ENCODE peak calls at places on chromosomes 6 and 20, in four cellular contexts. G is IMR-90, X is neuronal stem cell, Z is mesenchymal stem cell. I is an unnamed sample.

GRCh38 chr6:158468666-158469065 is 91.2 kb upstream of the TMEM181 start:
- DNase-seq in G (no peak), X (no peak), Z (no peak), I (no peak)

GRCh38 chr6:143339223-143339622 is 111.3 kb downstream of the ADAT2 start:
- DNase-seq in G (no peak), X (no peak), Z (no peak), I (no peak)

GRCh38 chr6:54681987-54682386 is 164.6 kb upstream of the FAM83B start:
- DNase-seq in G (peak; percentile 84), X (no peak), Z (peak; percentile 72), I (no peak)

GRCh38 chr6:167826230-167827061 is at the start of gene AFDN:
- DNase-seq in G (peak; percentile 21), X (peak; percentile 53), Z (peak; percentile 63), I (peak; percentile 76)

GRCh38 chr20:750801-751200 is 17.5 kb downstream of the SLC52A3 start:
- DNase-seq in G (no peak), X (no peak), Z (no peak), I (peak; percentile 71)

GRCh38 chr6:54217018-54217417 is 91.2 kb upstream of the TINAG start:
- DNase-seq in G (no peak), X (no peak), Z (no peak), I (no peak)

GRCh38 chr6:160692369-160692959 is 9.6 kb upstream of the PLG start:
- DNase-seq in G (no peak), X (no peak), Z (no peak), I (peak; percentile 21)

GRCh38 chr6:7534192-7534591 is 7.3 kb upstream of the DSP start:
- DNase-seq in G (no peak), X (no peak), Z (no peak), I (no peak)

GRCh38 chr6:43939281-43940070 is 169.5 kb downstream of the VEGFA start:
- DNase-seq in G (no peak), X (no peak), Z (no peak), I (no peak)

GRCh38 chr6:24796616-24797290 is 2.0 kb downstream of the ARMH2 start:
- DNase-seq in G (no peak), X (no peak), Z (no peak), I (peak; percentile 8)

GRCh38 chr6:125310994-125311649 is 9.4 kb upstream of the HDDC2 start:
- DNase-seq in G (peak; percentile 64), X (peak; percentile 36), Z (peak; percentile 74), I (peak; percentile 81)

GRCh38 chr6:11317885-11318771 is 85.7 kb upstream of the NEDD9 start:
- DNase-seq in G (peak; percentile 98), X (no peak), Z (peak; percentile 98), I (peak; percentile 85)

GRCh38 chr6:29864037-29864795 is 36.6 kb downstream of the HLA-G start:
- DNase-seq in G (no peak), X (no peak), Z (no peak), I (no peak)

GRCh38 chr6:33708516-33709204 is 2.8 kb downstream of the UQCC2 start:
- DNase-seq in G (no peak), X (no peak), Z (no peak), I (no peak)

GRCh38 chr6:96460052-96460700 is 61.4 kb upstream of the UFL1 start:
- DNase-seq in G (no peak), X (no peak), Z (no peak), I (no peak)

GRCh38 chr20:46218656-46219055 is 89.6 kb downstream of the CDH22 start:
- DNase-seq in G (no peak), X (no peak), Z (no peak), I (no peak)

GRCh38 chr20:63027425-63028389 is 20.9 kb upstream of the BHLHE23 start:
- DNase-seq in G (no peak), X (no peak), Z (no peak), I (peak; percentile 37)

GRCh38 chr6:157981395-157982296 is at the start of gene SYNJ2:
- DNase-seq in G (peak; percentile 83), X (peak; percentile 70), Z (peak; percentile 82), I (peak; percentile 91)

GRCh38 chr6:83067448-83068413 is at the start of gene DOP1A:
- DNase-seq in G (peak; percentile 91), X (peak; percentile 91), Z (peak; percentile 94), I (peak; percentile 97)
- H2BK5ac ChIP-seq in G (peak within 1 kb of the TSS; percentile 61), X (peak within 1 kb of the TSS; percentile 87), Z (no peak within 1 kb of the TSS), I (no peak within 1 kb of the TSS)

GRCh38 chr6:129497591-129498555 is 212.1 kb downstream of the ARHGAP18 start:
- DNase-seq in G (peak; percentile 14), X (no peak), Z (no peak), I (no peak)
- H3K4me1 ChIP-seq in G (peaks cover 17% of the 10 kb centered on the region), X (peaks cover 10% of the 10 kb centered on the region), Z (peaks cover 9% of the 10 kb centered on the region), I (no peaks in the 10 kb centered on the region)

DNA sequence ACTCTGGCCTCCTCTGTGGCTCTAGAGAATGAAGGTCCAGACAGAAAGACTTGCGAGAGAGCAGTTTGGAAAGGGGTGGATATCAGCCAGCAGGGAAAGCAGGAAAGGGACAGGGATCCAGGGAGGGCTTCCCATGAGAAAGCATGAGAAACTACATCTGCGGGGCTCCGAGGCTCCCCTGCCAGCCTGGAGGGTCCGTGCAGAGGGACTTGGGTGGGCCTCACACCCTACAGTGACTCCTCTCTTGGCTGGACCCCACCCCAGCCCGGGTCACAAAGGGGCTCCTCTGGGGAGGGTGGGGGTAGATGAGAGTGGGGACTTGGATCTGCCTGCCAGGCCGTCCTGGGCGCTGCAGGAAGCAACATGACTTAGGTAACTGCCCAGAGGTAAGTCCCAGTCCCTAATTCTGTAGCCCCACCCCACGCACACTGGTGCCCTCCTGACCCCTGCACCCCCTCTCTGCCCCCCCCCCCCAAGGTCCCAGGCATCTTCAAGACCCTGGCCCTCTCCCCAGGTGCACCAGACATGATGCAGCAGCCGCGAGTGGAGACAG is at the start of gene TMEM239:
- DNase-seq in G (no peak), X (no peak), Z (no peak), I (no peak)
- H2BK120ac ChIP-seq in G (peak within 1 kb of the TSS; percentile 92), X (peak within 1 kb of the TSS; percentile 30), Z (peak within 1 kb of the TSS; percentile 59), I (no peak within 1 kb of the TSS)

DNA sequence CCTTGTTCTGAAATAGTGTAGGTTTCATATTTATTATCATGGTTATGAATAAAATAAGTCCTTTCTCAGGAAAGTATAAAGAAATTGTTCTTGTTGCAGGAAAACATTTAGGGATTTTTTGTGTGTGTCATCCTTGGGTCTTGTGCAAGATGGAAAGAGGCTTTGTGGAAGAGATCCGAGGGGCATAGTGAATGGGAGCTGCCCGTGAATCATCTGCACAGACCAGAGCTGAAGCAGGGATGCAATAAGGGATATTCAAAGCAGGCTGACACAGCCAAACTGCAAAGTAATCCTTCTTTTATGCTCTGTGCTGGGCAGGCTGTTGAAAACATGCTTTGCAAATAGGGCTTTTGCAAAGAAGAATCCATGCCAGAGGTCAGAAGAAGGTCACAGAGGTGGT is 237.4 kb downstream of the QKI start:
- DNase-seq in G (peak; percentile 9), X (no peak), Z (no peak), I (no peak)
- H2BK5ac ChIP-seq in G (no peak overlapping the region), X (no peak overlapping the region), Z (no peak overlapping the region), I (no peak overlapping the region)

GRCh38 chr20:41249781-41250281 is 67.7 kb downstream of the ZHX3 start:
- DNase-seq in G (peak; percentile 29), X (peak; percentile 48), Z (peak; percentile 82), I (peak; percentile 90)

GRCh38 chr20:41248371-41249024 is 69.0 kb downstream of the ZHX3 start:
- DNase-seq in G (no peak), X (no peak), Z (peak; percentile 73), I (no peak)

GRCh38 chr20:41247523-41248370 is 69.8 kb downstream of the ZHX3 start:
- DNase-seq in G (no peak), X (no peak), Z (no peak), I (no peak)

GRCh38 chr20:41245086-41245707 is 72.3 kb downstream of the ZHX3 start:
- DNase-seq in G (peak; percentile 42), X (peak; percentile 47), Z (peak; percentile 35), I (no peak)

DNA sequence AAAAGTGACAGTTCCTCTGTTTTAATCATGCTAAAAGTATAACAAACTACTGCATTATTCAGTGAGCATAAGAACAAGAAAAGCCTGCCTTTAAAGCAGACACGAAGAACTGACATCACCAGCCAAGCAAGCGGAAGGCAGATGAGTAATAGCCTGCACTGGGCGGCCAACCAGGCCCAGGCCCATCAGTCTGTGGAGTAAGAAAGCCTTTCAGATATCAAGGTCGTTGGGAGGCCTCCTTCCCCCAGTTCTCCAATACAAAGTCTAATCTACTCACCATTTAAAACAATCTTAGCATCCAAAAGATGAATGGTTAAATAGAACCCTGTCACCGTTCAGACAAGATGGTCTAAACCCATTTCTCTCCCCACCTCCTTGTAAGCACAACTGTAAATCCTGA is 68.2 kb downstream of the ZHX3 start:
- DNase-seq in G (peak; percentile 87), X (peak; percentile 12), Z (peak; percentile 91), I (no peak)
- H3K4me1 ChIP-seq in G (peaks cover 22% of the 10 kb centered on the region), X (peaks cover 23% of the 10 kb centered on the region), Z (peaks cover 13% of the 10 kb centered on the region), I (no peaks in the 10 kb centered on the region)

GRCh38 chr20:32762754-32763201 is 593 bp downstream of the DNMT3B start:
- DNase-seq in G (no peak), X (no peak), Z (peak; percentile 27), I (peak; percentile 49)

GRCh38 chr20:32763202-32763999 is 1.2 kb downstream of the DNMT3B start:
- DNase-seq in G (no peak), X (no peak), Z (no peak), I (peak; percentile 62)

GRCh38 chr20:32764000-32764960 is 2.1 kb downstream of the DNMT3B start:
- DNase-seq in G (no peak), X (no peak), Z (no peak), I (peak; percentile 97)

GRCh38 chr20:32761831-32762753 is at the start of gene DNMT3B:
- DNase-seq in G (peak; percentile 73), X (peak; percentile 91), Z (peak; percentile 71), I (peak; percentile 96)

DNA sequence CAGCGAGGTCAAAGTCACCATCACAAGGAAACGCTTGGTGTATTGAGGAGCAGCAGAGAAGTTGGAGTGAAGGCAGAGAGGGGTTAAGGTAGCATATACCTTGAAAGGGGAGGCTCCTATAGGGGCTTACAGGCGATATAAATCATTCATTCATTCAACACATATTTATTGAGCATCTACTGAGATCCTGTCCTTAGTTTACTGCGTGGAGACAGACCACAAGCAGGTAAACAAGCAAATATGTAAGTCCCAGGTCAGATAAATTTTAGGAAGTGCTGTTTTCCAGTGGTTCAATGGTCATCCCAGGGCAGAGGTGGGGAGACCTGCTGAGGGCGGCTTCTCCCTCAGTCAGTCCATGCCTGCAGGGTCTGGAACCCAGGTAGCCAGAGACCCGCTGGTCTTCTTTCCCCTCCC is 761 bp upstream of the DNMT3B start:
- DNase-seq in G (no peak), X (no peak), Z (no peak), I (no peak)
- H2BK120ac ChIP-seq in G (peak overlapping the region; percentile 41), X (peak overlapping the region; percentile 64), Z (no peak overlapping the region), I (no peak overlapping the region)

GRCh38 chr20:51427625-51428291 is 114.8 kb downstream of the NFATC2 start:
- DNase-seq in G (no peak), X (no peak), Z (no peak), I (no peak)
- H2BK5ac ChIP-seq in G (no peak overlapping the region), X (no peak overlapping the region), Z (no peak overlapping the region), I (no peak overlapping the region)

I was measured in mesendoderm.